ENCODE peak calls at places on chromosomes 3 and 15, in seven cellular contexts. A is endothelial cell of umbilical vein, I is K562, H is HepG2, Z is HCT116, C is SK-N-SH, F is H1. N is an unnamed sample. For H3K79me2, the result is how much of the 10 kb centered on the place peaks cover.

GRCh38 chr3:168925568-168925967 is 737.9 kb downstream of the MECOM start:
- DNase-seq in Z (no peak), F (no peak), I (no peak), A (no peak), C (no peak), H (no peak), N (no peak)

GRCh38 chr15:79311901-79312553 is 1.1 kb downstream of the TMED3 start:
- DNase-seq in I (peak), Z (no peak), F (no peak), C (peak), A (no peak), H (no peak), N (no peak)

GRCh38 chr3:13513913-13514517 is 33.9 kb downstream of the HDAC11 start:
- DNase-seq in H (no peak), A (no peak), C (no peak), Z (no peak), F (no peak), I (no peak), N (no peak)

GRCh38 chr15:59317211-59317610 is 55.5 kb downstream of the MYO1E start:
- DNase-seq in C (no peak), I (no peak), A (no peak), F (no peak), H (no peak), Z (no peak), N (no peak)

GRCh38 chr3:10700821-10701220 is 115.2 kb upstream of the SLC6A11 start:
- DNase-seq in Z (no peak), A (no peak), C (no peak), H (no peak), I (no peak), F (no peak), N (no peak)

GRCh38 chr3:120791958-120792357 is 49.4 kb downstream of the GTF2E1 start:
- DNase-seq in C (no peak), I (peak), A (peak), H (no peak), F (no peak), Z (no peak), N (no peak)

GRCh38 chr3:105366302-105367062 is at the start of gene ALCAM:
- DNase-seq in H (peak), Z (peak), F (peak), C (peak), A (peak), I (peak), N (peak)

GRCh38 chr3:63617391-63617790 is 35.1 kb upstream of the SNTN start:
- DNase-seq in Z (no peak), A (no peak), F (no peak), H (no peak), C (no peak), I (no peak), N (no peak)

GRCh38 chr3:80733522-80734176 is 965.9 kb upstream of the ROBO1 start:
- DNase-seq in A (peak), Z (no peak), H (peak), F (no peak), I (peak), C (no peak), N (no peak)

GRCh38 chr15:59838900-59839299 is 149.8 kb upstream of the BNIP2 start:
- DNase-seq in Z (no peak), A (no peak), C (no peak), F (no peak), I (no peak), H (no peak), N (no peak)

DNA sequence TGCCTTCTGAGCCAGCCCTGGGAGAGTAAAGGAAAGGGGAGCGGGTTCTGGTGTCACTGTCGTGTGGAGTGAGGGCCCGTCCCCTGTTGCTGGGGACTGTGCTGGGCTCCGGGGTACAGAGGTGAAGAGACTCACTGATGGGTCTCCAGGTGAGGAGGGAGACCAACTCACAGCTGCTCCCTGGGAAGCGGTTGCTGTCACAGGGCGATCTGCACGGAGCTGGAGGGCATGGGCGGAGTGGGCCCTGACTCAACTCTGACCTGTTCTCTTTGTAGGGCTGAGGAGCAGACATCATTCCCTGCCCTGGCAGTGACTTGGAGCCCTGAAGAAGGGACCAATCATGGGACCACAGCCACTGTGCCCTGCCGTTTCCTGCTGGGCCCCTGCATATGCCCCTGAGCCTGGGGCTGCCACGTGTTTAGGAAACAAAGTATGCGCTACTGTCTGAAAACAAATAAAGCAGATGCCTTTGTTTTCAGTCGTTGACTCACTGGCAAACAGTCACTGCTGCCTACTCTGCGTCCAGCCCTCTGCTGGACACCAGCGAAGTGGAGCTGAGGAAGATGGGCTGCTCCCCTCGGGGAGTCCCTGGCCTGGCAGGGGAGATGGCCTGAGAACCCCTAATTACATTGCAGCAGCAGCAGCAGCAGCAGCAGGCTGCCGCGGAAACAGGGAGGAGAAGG is 22.9 kb upstream of the PLXNA1 start:
- DNase-seq in I (no peak), C (peak), H (peak), A (peak), Z (no peak), F (no peak), N (peak)
- TF ChIP-seq POLR2AphosphoS5 in I (no peak), C (no peak), H (no peak), A (no peak), Z (no peak), F (no peak), N (no peak)

DNA sequence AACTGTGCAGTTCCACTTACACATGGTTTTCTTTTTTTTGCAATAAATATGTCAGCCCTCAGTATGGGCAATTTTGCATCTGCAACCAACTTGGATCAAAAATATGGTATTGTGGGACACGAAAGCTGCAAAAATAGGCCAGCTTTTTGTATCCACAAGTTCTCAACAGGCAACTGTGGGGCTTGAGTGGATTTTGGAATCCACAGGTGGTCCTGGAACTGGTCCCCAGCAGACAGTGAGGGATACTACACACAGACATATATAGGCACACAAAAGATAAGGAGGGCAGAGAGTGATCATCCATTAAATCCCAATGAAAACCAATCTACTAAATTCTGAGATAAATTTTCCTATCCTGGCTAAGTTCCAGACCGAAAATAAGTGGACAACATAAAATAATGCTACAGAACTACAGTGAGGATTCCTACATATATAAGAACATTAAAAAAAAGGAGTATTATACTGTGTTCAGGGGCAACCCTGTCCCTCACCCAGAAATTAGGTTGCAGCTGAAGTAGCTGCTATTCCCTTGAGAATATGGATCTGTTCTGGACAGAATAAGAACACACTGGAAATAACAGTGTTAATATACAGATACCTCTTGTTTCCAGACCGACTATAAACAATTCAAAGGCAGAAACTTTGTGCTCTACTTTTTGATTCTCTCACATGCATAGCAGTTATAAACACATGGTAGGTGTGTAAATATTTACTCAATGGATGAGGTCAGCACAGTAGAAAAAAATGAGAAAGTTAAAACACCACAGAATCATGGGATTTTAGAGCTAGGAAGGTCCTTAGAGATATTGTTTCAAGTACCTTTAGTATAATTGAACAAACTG is 25.4 kb downstream of the DENND4A start:
- DNase-seq in Z (no peak), F (no peak), I (no peak), H (peak), A (peak), C (no peak), N (no peak)
- H3K79me2 ChIP-seq in Z (under half), F (under half), I (under half), H (half or more), A (under half), C (under half), N (under half)

DNA sequence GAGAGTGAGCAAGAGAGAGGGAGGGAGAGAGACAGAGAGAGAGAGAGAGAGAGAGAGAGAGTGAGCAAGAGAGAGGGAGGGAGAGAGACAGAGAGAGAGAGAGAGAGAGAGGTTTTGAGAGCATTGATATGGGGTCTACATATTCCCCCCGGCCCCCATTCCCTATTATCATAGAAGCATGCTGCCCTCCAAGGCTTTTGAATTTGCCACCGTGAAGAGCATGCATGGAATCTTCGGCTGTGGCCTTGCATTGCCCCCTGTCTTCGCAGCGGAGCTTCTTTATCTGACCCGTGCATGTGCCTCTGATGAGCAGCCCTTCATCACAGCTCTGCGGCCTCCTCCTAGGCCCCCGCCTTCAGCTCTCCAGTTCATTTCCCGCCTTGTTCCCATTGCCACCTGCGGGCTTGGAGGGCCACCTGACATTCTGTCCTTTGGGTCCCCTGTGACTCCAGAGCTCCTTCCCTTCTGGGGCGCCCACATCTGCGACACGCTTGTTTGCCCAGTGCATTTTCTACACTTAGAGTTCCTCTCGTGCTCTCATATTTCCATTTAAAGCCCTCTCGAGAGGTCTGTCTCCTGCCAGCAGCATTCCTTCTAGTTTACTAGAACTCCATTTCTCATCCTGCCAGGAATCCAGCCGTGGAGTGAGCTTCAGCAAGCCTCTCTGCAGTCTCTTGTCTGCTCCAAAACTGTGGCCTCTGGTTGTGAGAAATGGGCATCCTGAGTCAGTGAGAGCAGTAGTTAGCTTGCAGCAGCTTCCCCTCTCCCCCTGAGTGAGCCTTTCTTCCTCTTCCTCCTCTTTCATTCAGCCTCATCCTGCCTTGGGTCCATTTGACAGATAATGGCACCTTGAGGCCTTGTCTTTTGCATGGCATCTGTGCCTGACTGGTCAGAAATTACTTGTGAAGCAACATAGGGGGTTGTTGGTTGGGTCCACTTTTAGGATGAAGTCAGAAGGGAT is 25.3 kb downstream of the LPP start:
- DNase-seq in F (no peak), Z (no peak), C (no peak), H (no peak), A (no peak), I (no peak), N (peak)
- TF ChIP-seq POLR2AphosphoS5 in F (no peak), Z (no peak), C (no peak), H (no peak), A (no peak), I (no peak), N (no peak)

GRCh38 chr15:42581272-42581730 is 5.9 kb downstream of the STARD9 start:
- DNase-seq in C (peak), A (peak), Z (no peak), F (peak), I (peak), H (peak), N (peak)
- H3K79me2 ChIP-seq in C (under half), A (under half), Z (under half), F (under half), I (under half), H (under half), N (under half)

DNA sequence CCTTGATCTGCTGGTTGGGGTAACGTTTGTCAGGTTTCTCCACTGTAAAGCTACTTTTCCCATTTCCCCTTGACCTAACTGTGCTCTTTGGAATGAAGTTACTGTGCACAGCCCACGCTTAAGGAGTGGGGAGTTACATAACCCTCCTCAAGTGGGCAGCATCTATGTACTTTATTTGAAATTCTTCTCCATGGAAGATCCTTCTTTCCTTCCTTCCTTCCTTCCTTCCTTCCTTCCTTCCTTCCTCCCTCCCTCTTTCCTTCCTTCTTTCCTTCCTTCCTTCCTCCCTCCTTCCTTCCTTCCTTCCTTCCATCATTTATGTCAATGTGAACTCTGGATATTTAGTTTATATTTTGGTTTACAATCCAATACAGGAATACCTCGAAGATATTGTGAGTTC is 77.1 kb upstream of the TRA2B start:
- DNase-seq in Z (no peak), F (no peak), A (no peak), C (no peak), I (no peak), H (no peak), N (no peak)
- TF ChIP-seq POLR2AphosphoS5 in Z (no peak), F (no peak), A (no peak), C (no peak), I (no peak), H (no peak), N (no peak)

GRCh38 chr15:72112111-72112510 is 5.8 kb downstream of the MYO9A start:
- DNase-seq in Z (no peak), F (no peak), C (no peak), I (no peak), A (no peak), H (no peak), N (no peak)

GRCh38 chr15:72112805-72113204 is 5.1 kb downstream of the MYO9A start:
- DNase-seq in A (no peak), H (no peak), C (no peak), F (no peak), I (no peak), Z (no peak), N (no peak)

GRCh38 chr15:72113347-72114031 is 4.5 kb downstream of the MYO9A start:
- DNase-seq in Z (no peak), C (no peak), I (no peak), A (no peak), H (no peak), F (no peak), N (no peak)

GRCh38 chr15:72106068-72106467 is 11.9 kb downstream of the MYO9A start:
- DNase-seq in A (no peak), H (no peak), F (no peak), Z (no peak), I (no peak), C (no peak), N (no peak)

DNA sequence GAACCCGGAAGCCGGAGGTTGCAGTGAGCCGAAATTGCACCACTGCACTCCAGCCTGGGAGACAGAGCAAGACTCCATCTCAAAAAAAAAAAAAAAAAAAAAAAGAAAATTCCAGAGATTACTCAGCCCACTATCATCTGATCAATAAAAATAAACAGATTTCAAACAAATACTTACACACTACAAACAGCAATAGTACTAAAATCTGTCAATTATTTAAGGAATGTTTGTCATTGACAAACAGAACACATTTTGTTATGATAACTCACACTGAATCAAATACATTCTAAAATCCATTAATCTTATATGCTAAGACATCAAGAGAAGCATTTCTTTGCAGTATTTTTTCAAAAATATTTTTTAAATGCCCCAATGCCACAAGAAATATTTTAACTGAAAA is 7.6 kb downstream of the MYO9A start:
- DNase-seq in I (no peak), H (peak), F (no peak), A (no peak), C (no peak), Z (no peak), N (no peak)
- H3K79me2 ChIP-seq in I (under half), H (under half), F (under half), A (under half), C (half or more), Z (under half), N (half or more)

GRCh38 chr3:144128117-144128892 is 156.7 kb downstream of the DIPK2A start:
- DNase-seq in I (no peak), F (no peak), A (no peak), C (no peak), Z (no peak), H (no peak), N (peak)
- TF ChIP-seq POLR2AphosphoS5 in I (no peak), F (no peak), A (no peak), C (no peak), Z (no peak), H (no peak), N (no peak)